ENCODE peak calls at places on chromosome 6, in five cellular contexts. K, R, P, L and B are unnamed samples.

GRCh38 chr6:168381726-168382458 is 59.1 kb upstream of the SMOC2 start:
- DNase-seq in R (no peak), L (no peak), P (no peak), K (no peak), B (no peak)

GRCh38 chr6:75934643-75935472 is 137.6 kb downstream of the IMPG1 start:
- DNase-seq in K (no peak), R (peak), P (peak), L (peak), B (peak)

GRCh38 chr6:30688569-30688968 is 2.1 kb upstream of the PPP1R18 start:
- DNase-seq in L (no peak), K (no peak), R (no peak), P (no peak), B (no peak)

GRCh38 chr6:34630040-34630439 is 66.5 kb downstream of the ILRUN start:
- DNase-seq in R (no peak), P (peak), L (peak), K (no peak), B (no peak)

GRCh38 chr6:25332671-25333071 is 53.5 kb downstream of the CARMIL1 start:
- DNase-seq in P (no peak), L (no peak), R (no peak), K (no peak), B (no peak)

GRCh38 chr6:12288844-12289654 is 1.1 kb upstream of the EDN1 start:
- DNase-seq in R (peak), P (peak), K (peak), L (no peak), B (peak)

GRCh38 chr6:80457044-80457933 is 350.8 kb downstream of the BCKDHB start:
- DNase-seq in L (peak), K (no peak), P (peak), R (peak), B (peak)

GRCh38 chr6:10030942-10031537 is 383.8 kb downstream of the TFAP2A start:
- DNase-seq in R (no peak), K (no peak), L (no peak), P (peak), B (peak)

GRCh38 chr6:153564803-153565202 is 433.7 kb upstream of the RGS17 start:
- DNase-seq in K (no peak), L (no peak), P (peak), R (no peak), B (no peak)

GRCh38 chr6:41846666-41847237 is 48.4 kb downstream of the USP49 start:
- DNase-seq in P (peak), K (peak), L (peak), R (peak), B (peak)

GRCh38 chr6:23559587-23560343 is 566.2 kb upstream of the NRSN1 start:
- DNase-seq in L (no peak), R (no peak), K (no peak), P (no peak), B (no peak)

GRCh38 chr6:43812850-43813584 is 43.0 kb downstream of the VEGFA start:
- DNase-seq in R (no peak), L (no peak), K (no peak), P (no peak), B (no peak)

GRCh38 chr6:72261554-72261953 is 360.3 kb upstream of the KCNQ5 start:
- DNase-seq in K (no peak), R (no peak), L (no peak), P (no peak), B (no peak)

GRCh38 chr6:4355241-4355640 is 219.9 kb upstream of the ECI2 start:
- DNase-seq in L (peak), R (no peak), P (peak), K (no peak), B (no peak)